ENCODE peak calls at places on chromosomes 3 and 15, in six cellular contexts. A is transverse colon, Z is ovary, I is IMR-90, Q is stomach, R is esophagus muscularis mucosa. W is an unnamed sample.

GRCh38 chr3:64462203-64463120 is 225.3 kb downstream of the ADAMTS9 start:
- DNase-seq in A (no peak), R (no peak), I (peak), Q (no peak), Z (no peak), W (no peak)

GRCh38 chr3:167102071-167102470 is 278.0 kb downstream of the ZBBX start:
- DNase-seq in Z (no peak), I (no peak), A (no peak), R (no peak), Q (no peak), W (no peak)

GRCh38 chr15:43518073-43518761 is 809 bp downstream of the MAP1A start:
- DNase-seq in Z (peak), A (no peak), Q (no peak), I (peak), R (no peak), W (no peak)

GRCh38 chr3:78497692-78498091 is 1270.1 kb downstream of the ROBO1 start:
- DNase-seq in R (no peak), Q (no peak), A (no peak), I (no peak), Z (no peak), W (no peak)

GRCh38 chr3:97829198-97829597 is 7.4 kb downstream of the CRYBG3 start:
- DNase-seq in R (no peak), Q (no peak), A (no peak), I (no peak), Z (no peak), W (no peak)

GRCh38 chr3:17088017-17088416 is 203.3 kb downstream of the PLCL2 start:
- DNase-seq in Q (no peak), A (no peak), R (no peak), I (no peak), Z (no peak), W (no peak)

GRCh38 chr3:12350151-12350813 is 61.4 kb downstream of the PPARG start:
- DNase-seq in I (no peak), R (no peak), Q (peak), Z (peak), A (no peak), W (no peak)

GRCh38 chr15:28114721-28115622 is 15.9 kb upstream of the OCA2 start:
- DNase-seq in A (no peak), I (peak), Z (no peak), Q (no peak), R (no peak), W (no peak)

GRCh38 chr3:128523591-128523990 is 30.6 kb upstream of the GATA2 start:
- DNase-seq in A (no peak), I (no peak), R (peak), Z (no peak), Q (no peak), W (no peak)

GRCh38 chr3:194333212-194333980 is 17.7 kb downstream of the CPN2 start:
- DNase-seq in Z (peak), A (peak), I (peak), R (peak), Q (peak), W (peak)

GRCh38 chr3:132874701-132875100 is 152.5 kb upstream of the NPHP3 start:
- DNase-seq in Z (no peak), R (no peak), I (no peak), A (no peak), Q (no peak), W (no peak)

GRCh38 chr15:43483306-43484128 is 9.4 kb downstream of the TP53BP1 start:
- DNase-seq in R (no peak), A (no peak), Z (no peak), I (no peak), Q (no peak), W (no peak)

GRCh38 chr15:81924667-81925183 is 121.1 kb downstream of the MEX3B start:
- DNase-seq in Q (no peak), R (no peak), I (no peak), Z (no peak), A (no peak), W (no peak)

GRCh38 chr3:168862466-168862865 is 766.7 kb upstream of the GOLIM4 start:
- DNase-seq in Z (no peak), Q (no peak), I (no peak), A (peak), R (no peak), W (no peak)

GRCh38 chr15:62453356-62453755 is 288.3 kb upstream of the C2CD4B start:
- DNase-seq in A (no peak), R (no peak), Z (no peak), I (peak), Q (no peak), W (no peak)

GRCh38 chr3:6601374-6601773 is 259.5 kb upstream of the GRM7 start:
- DNase-seq in A (no peak), Q (no peak), Z (no peak), R (no peak), I (no peak), W (no peak)

GRCh38 chr15:36066757-36067156 is 512.7 kb upstream of the CDIN1 start:
- DNase-seq in R (no peak), A (no peak), I (no peak), Q (no peak), Z (no peak), W (no peak)

GRCh38 chr3:181722156-181722555 is 10.4 kb downstream of the SOX2 start:
- DNase-seq in I (no peak), R (no peak), Z (no peak), Q (no peak), A (no peak), W (no peak)

GRCh38 chr3:39819517-39820298 is 10.3 kb downstream of the MYRIP start:
- DNase-seq in A (no peak), Z (no peak), Q (no peak), R (no peak), I (no peak), W (no peak)

GRCh38 chr3:149332227-149332765 is 1.1 kb downstream of the TM4SF18 start:
- DNase-seq in R (no peak), I (peak), A (no peak), Q (no peak), Z (no peak), W (no peak)

GRCh38 chr3:197533396-197534347 is 22.1 kb downstream of the BDH1 start:
- DNase-seq in Q (no peak), I (no peak), R (no peak), Z (no peak), A (no peak), W (no peak)

GRCh38 chr3:171967137-171967783 is 72.1 kb upstream of the FNDC3B start:
- DNase-seq in A (no peak), I (peak), Q (no peak), R (no peak), Z (no peak), W (peak)

GRCh38 chr15:45349671-45350070 is 28.7 kb downstream of the GATM start:
- DNase-seq in R (no peak), I (no peak), A (no peak), Z (no peak), Q (no peak), W (no peak)

GRCh38 chr3:101989578-101990200 is 140.4 kb downstream of the NFKBIZ start:
- DNase-seq in R (no peak), I (no peak), Z (no peak), A (no peak), Q (no peak), W (no peak)

GRCh38 chr15:39704684-39705083 is 78.0 kb downstream of the FSIP1 start:
- DNase-seq in Q (no peak), Z (no peak), A (no peak), I (peak), R (no peak), W (no peak)

GRCh38 chr15:41115088-41115651 is 910 bp downstream of the INO80 start:
- DNase-seq in A (no peak), Q (no peak), R (no peak), I (peak), Z (no peak), W (no peak)

GRCh38 chr3:57179580-57180410 is 14.6 kb upstream of the IL17RD start:
- DNase-seq in I (peak), R (no peak), Z (no peak), Q (no peak), A (no peak), W (no peak)

GRCh38 chr3:14274999-14275961 is 96.7 kb downstream of the LSM3 start:
- DNase-seq in Z (no peak), I (no peak), R (no peak), A (no peak), Q (no peak), W (no peak)

GRCh38 chr15:38647683-38648082 is 83.1 kb upstream of the RASGRP1 start:
- DNase-seq in A (no peak), Z (no peak), R (no peak), Q (no peak), I (peak), W (no peak)
- TF ChIP-seq POLR2A in A (no peak), Z (no peak), R (no peak), Q (no peak), I (no peak), W (no peak)

DNA sequence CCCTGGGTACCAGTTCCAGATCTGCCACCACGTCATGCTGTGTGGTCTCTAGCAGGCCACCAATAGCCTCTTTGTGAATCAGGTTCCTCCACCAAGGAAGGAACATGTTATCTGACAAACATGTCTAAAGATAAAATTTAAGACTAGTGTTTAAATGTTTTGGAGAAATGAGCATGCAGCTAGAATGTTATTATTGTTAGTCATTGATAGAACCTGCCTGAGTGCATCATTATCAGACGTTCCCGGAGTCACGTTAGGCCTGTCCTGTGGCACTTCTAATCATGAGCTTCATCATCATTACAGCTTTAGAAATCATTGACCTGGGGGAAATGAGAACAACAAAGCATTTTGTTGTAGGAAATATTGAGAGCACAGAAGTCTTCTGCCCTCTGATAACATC is 58.9 kb upstream of the FURIN start:
- DNase-seq in R (no peak), Q (no peak), Z (no peak), A (no peak), I (peak), W (no peak)
- TF ChIP-seq POLR2A in R (no peak), Q (no peak), Z (no peak), A (no peak), I (no peak), W (no peak)

DNA sequence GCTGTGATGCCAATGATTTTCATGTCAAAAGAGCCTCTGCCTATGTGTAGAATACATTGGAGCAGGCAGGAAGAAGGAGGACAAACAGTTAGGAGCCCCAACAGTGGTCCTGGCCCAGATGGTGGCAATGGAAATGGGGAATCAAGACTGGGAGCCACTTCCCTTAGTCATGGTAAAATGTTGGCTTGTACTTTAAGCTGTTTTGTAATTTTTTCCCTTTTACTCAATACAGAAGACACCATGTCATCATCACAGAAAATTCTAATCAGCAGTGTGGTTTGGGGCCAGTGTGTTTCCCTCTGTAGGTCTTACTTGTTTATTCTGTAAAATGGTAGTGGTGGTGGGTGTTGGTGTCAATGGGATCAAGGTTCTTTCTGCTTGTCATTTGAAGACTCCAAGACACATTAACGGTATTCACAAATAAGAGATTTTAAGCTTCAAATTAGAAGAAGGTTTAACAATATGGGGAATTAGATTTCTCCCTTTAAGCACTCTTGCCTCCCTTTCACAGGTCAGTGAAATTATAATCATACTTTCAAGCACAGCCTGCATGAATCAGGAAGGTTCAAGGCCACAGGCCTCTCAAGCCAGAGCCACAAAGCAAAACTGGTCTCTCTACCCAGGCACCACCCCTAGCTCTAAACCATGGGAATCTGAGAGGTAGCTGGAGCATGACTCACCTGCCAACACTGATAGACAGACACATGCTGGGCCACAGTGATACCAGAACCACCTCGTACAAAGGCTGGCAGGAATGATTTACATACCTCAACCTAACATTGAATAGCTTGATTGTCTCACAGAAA is 24.9 kb downstream of the SIAH2 start:
- DNase-seq in Z (peak), A (no peak), R (peak), I (peak), Q (peak), W (peak)
- TF ChIP-seq POLR2A in Z (no peak), A (no peak), R (no peak), I (no peak), Q (no peak), W (no peak)

GRCh38 chr3:49928511-49929017 is 1.0 kb downstream of the MON1A start:
- DNase-seq in Z (no peak), I (no peak), A (peak), Q (no peak), R (no peak), W (no peak)

GRCh38 chr3:49930241-49930690 is 655 bp upstream of the MON1A start:
- DNase-seq in Z (no peak), I (no peak), A (no peak), Q (no peak), R (no peak), W (no peak)

GRCh38 chr3:49930922-49931321 is 1.3 kb upstream of the MON1A start:
- DNase-seq in Z (no peak), A (peak), I (no peak), Q (no peak), R (no peak), W (no peak)

GRCh38 chr3:49927798-49928197 is 1.8 kb downstream of the MON1A start:
- DNase-seq in I (no peak), R (no peak), Q (no peak), Z (no peak), A (no peak), W (no peak)

DNA sequence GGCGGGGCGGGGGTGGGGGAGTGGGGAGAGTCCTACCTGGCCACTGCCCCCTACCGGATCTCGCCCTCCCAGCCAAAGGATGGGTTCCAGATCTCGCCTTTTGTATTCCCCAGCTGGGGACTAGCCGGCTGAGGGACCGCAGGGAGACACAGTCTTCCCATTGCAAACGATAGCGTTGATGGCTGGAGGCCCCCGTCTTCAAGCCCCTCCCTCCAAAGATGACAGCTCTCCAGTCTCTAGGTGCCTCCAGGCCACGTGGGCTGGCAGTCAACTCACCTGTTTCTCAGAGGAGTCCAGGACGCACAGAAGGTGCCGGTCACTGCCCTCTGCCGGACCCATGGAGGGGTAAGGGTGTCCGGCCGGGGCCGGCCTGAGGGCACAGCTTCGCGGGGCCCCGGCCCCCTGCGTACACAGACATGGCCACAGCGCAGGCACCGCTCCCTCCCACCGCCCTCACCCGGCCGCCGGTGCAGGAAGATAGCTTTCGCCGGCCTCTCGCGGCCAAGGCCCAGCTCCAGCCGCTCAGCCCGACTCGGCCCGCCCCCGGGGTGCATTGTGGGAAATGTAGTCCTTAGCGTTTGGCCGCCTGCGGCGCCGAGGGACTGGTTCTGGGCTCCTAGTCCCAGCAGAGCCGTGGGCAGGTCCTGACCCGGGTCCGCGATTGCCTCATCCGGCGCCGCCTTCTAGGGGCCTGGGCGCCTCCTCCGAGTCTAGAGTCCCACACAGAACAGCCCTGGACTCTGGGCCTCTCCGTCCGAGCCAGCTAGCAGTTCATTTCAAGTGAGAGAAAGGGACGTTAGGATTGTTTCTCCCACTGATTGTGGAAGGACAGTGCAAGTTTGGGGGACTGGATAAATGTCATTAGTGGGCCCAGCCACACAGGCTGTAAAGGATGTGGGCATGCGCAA is at the start of gene MON1A:
- DNase-seq in R (peak), Z (peak), Q (peak), I (peak), A (peak), W (peak)
- TF ChIP-seq POLR2A in R (no peak), Z (peak), Q (no peak), I (no peak), A (peak), W (peak)

GRCh38 chr3:150385296-150386242 is 22.5 kb upstream of the TSC22D2 start:
- DNase-seq in R (no peak), Q (no peak), I (no peak), Z (no peak), A (no peak), W (no peak)

GRCh38 chr3:150379469-150379868 is 28.6 kb upstream of the TSC22D2 start:
- DNase-seq in Z (no peak), A (no peak), Q (no peak), I (no peak), R (no peak), W (no peak)

GRCh38 chr3:150388468-150389418 is 19.4 kb upstream of the TSC22D2 start:
- DNase-seq in Z (no peak), R (no peak), I (no peak), Q (no peak), A (no peak), W (no peak)

GRCh38 chr3:150384517-150385212 is 23.4 kb upstream of the TSC22D2 start:
- DNase-seq in R (no peak), Z (no peak), I (peak), A (peak), Q (no peak), W (no peak)
- TF ChIP-seq POLR2A in R (no peak), Z (no peak), I (no peak), A (no peak), Q (no peak), W (no peak)

DNA sequence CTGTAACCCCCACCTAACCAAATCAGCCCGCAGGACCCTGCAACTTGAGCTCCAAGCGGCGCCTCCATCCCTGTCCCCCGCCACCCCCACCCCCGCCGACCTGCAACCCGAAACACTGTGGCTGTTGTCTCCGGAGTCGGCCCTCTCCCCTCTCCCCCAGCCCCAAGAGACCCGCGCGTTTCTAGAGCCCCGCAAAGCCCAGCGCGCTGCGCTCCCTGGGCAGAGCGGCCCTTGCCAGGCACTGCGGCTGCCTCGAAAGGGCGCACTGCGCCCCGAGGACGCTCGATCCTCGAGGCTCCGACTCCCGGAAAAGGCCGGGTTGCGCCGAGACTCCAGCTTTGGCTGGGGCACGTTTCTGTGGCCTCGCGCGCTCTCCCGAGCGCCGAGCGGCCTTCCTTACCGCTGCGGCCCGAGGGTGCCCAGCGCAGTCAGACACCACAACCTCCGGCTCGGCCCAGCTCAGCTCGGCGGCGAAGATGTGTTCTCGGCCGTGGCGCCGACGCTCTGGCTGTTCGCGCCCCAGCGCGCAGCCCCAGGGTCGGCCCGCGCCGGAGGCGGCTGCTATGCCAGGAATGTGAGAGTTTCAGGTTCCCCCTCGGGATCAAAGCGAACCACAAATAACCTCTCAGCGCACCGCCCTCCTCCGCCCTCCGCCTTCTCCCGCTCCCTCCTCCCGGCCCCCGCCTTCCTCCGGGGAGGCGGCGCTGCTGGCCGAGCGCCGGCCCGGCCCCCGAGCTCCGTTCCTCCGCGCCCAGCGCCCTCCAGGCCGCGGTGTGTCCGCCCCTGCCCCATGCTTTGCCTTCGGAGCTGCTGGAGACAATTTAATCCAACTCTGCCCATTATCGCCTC is at the start of gene AMOTL2:
- DNase-seq in I (peak), A (peak), R (peak), Z (peak), Q (peak), W (peak)
- TF ChIP-seq POLR2A in I (peak), A (peak), R (peak), Z (peak), Q (peak), W (peak)